ENCODE peak calls at places on chromosome 12, in eight cellular contexts. D, R, C, M, Q, B, N and Z are unnamed samples.

GRCh38 chr12:44875417-44875953 is 630 bp downstream of the NELL2 start:
- DNase-seq in R (peak), B (no peak), C (no peak), Q (no peak), M (no peak), D (no peak), N (no peak), Z (no peak)

GRCh38 chr12:57893460-57894353 is 47.2 kb upstream of the CTDSP2 start:
- DNase-seq in B (peak), Q (peak), D (peak), C (peak), N (peak), M (peak), R (peak), Z (peak)

GRCh38 chr12:87827638-87828264 is 201.4 kb downstream of the C12orf50 start:
- DNase-seq in B (no peak), D (peak), M (peak), Q (peak), R (no peak), C (peak), N (no peak), Z (no peak)

GRCh38 chr12:6205761-6206160 is 5.6 kb downstream of the CD9 start:
- DNase-seq in R (no peak), N (no peak), B (peak), D (no peak), M (no peak), Q (no peak), C (no peak), Z (no peak)

GRCh38 chr12:114245555-114245954 is 160.4 kb downstream of the TBX5 start:
- DNase-seq in Q (no peak), M (no peak), C (peak), N (no peak), R (peak), D (no peak), B (no peak), Z (no peak)

GRCh38 chr12:110581951-110582285 is 1.2 kb downstream of the PPTC7 start:
- DNase-seq in C (no peak), M (no peak), B (peak), N (no peak), D (no peak), Q (no peak), R (no peak), Z (no peak)

GRCh38 chr12:98456583-98457573 is 58.5 kb upstream of the TMPO start:
- DNase-seq in D (no peak), M (peak), B (no peak), R (peak), C (peak), Q (peak), N (no peak), Z (no peak)

GRCh38 chr12:123520567-123521474 is 12.7 kb downstream of the RILPL1 start:
- DNase-seq in Q (no peak), B (no peak), C (no peak), D (no peak), M (no peak), N (no peak), R (no peak), Z (no peak)

GRCh38 chr12:132610051-132610759 is at the start of gene LRCOL1:
- DNase-seq in Q (peak), C (peak), D (peak), B (no peak), N (no peak), M (peak), R (peak), Z (no peak)